ENCODE peak calls at places on chromosomes 13 and 19, in five cellular contexts. G is NCI-H146; Z is activated CD8-positive, alpha-beta memory T cell treated with anti-CD3 and anti-CD28 coated beads for 48 hours; D is stimulated activated naive CD8-positive, alpha-beta T cell treated with anti-CD3 and anti-CD28 coated beads, Interleukin-15, Interleukin-2, amounts not matched to agents 100 U/mL and 50 U/mL, for 24 hours; K is naive thymus-derived CD8-positive, alpha-beta T cell. L is an unnamed sample.

GRCh38 chr19:12975221-12975756 is 5.9 kb downstream of the DAND5 start:
- DNase-seq in G (no peak), Z (no peak), D (no peak), K (no peak), L (no peak)

GRCh38 chr13:76516013-76516412 is 370.2 kb downstream of the KCTD12 start:
- DNase-seq in G (no peak), Z (no peak), D (no peak), K (no peak), L (no peak)

GRCh38 chr13:63409791-63410351 is 1994.2 kb upstream of the PCDH20 start:
- DNase-seq in G (no peak), Z (no peak), D (no peak), K (no peak), L (no peak)

GRCh38 chr19:28556371-28556770 is 656.6 kb downstream of the UQCRFS1 start:
- DNase-seq in G (no peak), Z (no peak), D (no peak), K (no peak), L (no peak)

GRCh38 chr13:53032849-53033248 is 4.2 kb downstream of the OLFM4 start:
- DNase-seq in G (no peak), Z (no peak), D (no peak), K (no peak), L (no peak)

GRCh38 chr13:32206097-32206740 is 108.9 kb downstream of the ZAR1L start:
- DNase-seq in G (no peak), Z (no peak), D (no peak), K (no peak), L (no peak)

GRCh38 chr19:5367530-5368133 is 27.0 kb upstream of the PTPRS start:
- DNase-seq in G (no peak), Z (no peak), D (no peak), K (no peak), L (no peak)

GRCh38 chr19:18310966-18311365 is 11.9 kb downstream of the LSM4 start:
- DNase-seq in G (no peak), Z (no peak), D (no peak), K (no peak), L (no peak)

GRCh38 chr19:19217110-19217509 is 5.4 kb downstream of the NCAN start:
- DNase-seq in G (peak), Z (no peak), D (no peak), K (no peak), L (peak)

GRCh38 chr19:54921082-54921481 is 15.1 kb downstream of the NCR1 start:
- DNase-seq in G (no peak), Z (no peak), D (no peak), K (no peak), L (no peak)

GRCh38 chr13:31733066-31733465 is 6.3 kb upstream of the RXFP2 start:
- DNase-seq in G (no peak), Z (no peak), D (no peak), K (no peak), L (no peak)

GRCh38 chr13:108086678-108087077 is 128.7 kb downstream of the LIG4 start:
- DNase-seq in G (no peak), Z (no peak), D (no peak), K (no peak), L (no peak)

GRCh38 chr19:291561-292280 is 518 bp upstream of the PLPP2 start:
- DNase-seq in G (no peak), Z (no peak), D (no peak), K (no peak), L (peak)

GRCh38 chr13:104256701-104257100 is 1190.5 kb upstream of the SLC10A2 start:
- DNase-seq in G (no peak), Z (no peak), D (no peak), K (no peak), L (no peak)

GRCh38 chr19:11973020-11973810 is 8.4 kb downstream of the ZNF763 start:
- DNase-seq in G (no peak), Z (no peak), D (no peak), K (no peak), L (no peak)

GRCh38 chr13:78102121-78102677 is 183.6 kb upstream of the EDNRB start:
- DNase-seq in G (no peak), Z (no peak), D (no peak), K (no peak), L (no peak)

GRCh38 chr13:40178130-40178529 is 488.3 kb downstream of the FOXO1 start:
- DNase-seq in G (no peak), Z (no peak), D (no peak), K (no peak), L (no peak)

GRCh38 chr13:25738342-25738771 is 313.5 kb downstream of the SHISA2 start:
- DNase-seq in G (peak), Z (no peak), D (no peak), K (no peak), L (peak)

GRCh38 chr19:53102701-53103140 is 501 bp downstream of the ZNF160 start:
- DNase-seq in G (peak), Z (no peak), D (peak), K (peak), L (peak)

GRCh38 chr19:30498707-30499106 is 126.5 kb downstream of the ZNF536 start:
- DNase-seq in G (no peak), Z (no peak), D (no peak), K (no peak), L (no peak)

GRCh38 chr13:36412736-36413135 is 19.6 kb upstream of the CCNA1 start:
- DNase-seq in G (no peak), Z (no peak), D (no peak), K (no peak), L (no peak)

GRCh38 chr13:101917833-101918755 is 465.6 kb downstream of the ITGBL1 start:
- DNase-seq in G (peak), Z (no peak), D (no peak), K (no peak), L (peak)

GRCh38 chr19:9847087-9847671 is 12.1 kb downstream of the PIN1 start:
- DNase-seq in G (no peak), Z (peak), D (peak), K (peak), L (peak)

GRCh38 chr13:101706651-101707050 is 254.2 kb downstream of the ITGBL1 start:
- DNase-seq in G (no peak), Z (no peak), D (no peak), K (no peak), L (peak)

GRCh38 chr19:16190198-16190597 is 5.0 kb downstream of the FAM32A start:
- DNase-seq in G (no peak), Z (no peak), D (no peak), K (no peak), L (no peak)

GRCh38 chr13:111474136-111475002 is 153.9 kb downstream of the TEX29 start:
- DNase-seq in G (peak), Z (no peak), D (no peak), K (no peak), L (peak)

GRCh38 chr13:23871616-23872220 is 17.5 kb downstream of the MIPEP start:
- DNase-seq in G (peak), Z (no peak), D (no peak), K (no peak), L (peak)

GRCh38 chr13:59734393-59734792 is 429.3 kb downstream of the DIAPH3 start:
- DNase-seq in G (peak), Z (no peak), D (no peak), K (no peak), L (no peak)

GRCh38 chr13:43874512-43875092 is 4.9 kb downstream of the CCDC122 start:
- DNase-seq in G (peak), Z (no peak), D (no peak), K (no peak), L (peak)

GRCh38 chr19:14544977-14545715 is 15.8 kb downstream of the TECR start:
- DNase-seq in G (no peak), Z (no peak), D (no peak), K (no peak), L (no peak)

GRCh38 chr13:41691276-41691675 is 233.9 kb downstream of the RGCC start:
- DNase-seq in G (no peak), Z (no peak), D (no peak), K (no peak), L (no peak)

GRCh38 chr19:38309615-38310278 is 5.7 kb downstream of the C19orf33 start:
- DNase-seq in G (no peak), Z (no peak), D (no peak), K (no peak), L (no peak)

GRCh38 chr19:7986321-7987083 is 18.9 kb downstream of the ELAVL1 start:
- DNase-seq in G (no peak), Z (no peak), D (no peak), K (no peak), L (peak)

GRCh38 chr13:109357751-109358150 is 428.6 kb downstream of the IRS2 start:
- DNase-seq in G (no peak), Z (no peak), D (no peak), K (no peak), L (no peak)

GRCh38 chr19:48632692-48633147 is 4.5 kb downstream of the DBP start:
- DNase-seq in G (no peak), Z (no peak), D (peak), K (no peak), L (no peak)

GRCh38 chr13:42392706-42393572 is 121.0 kb downstream of the AKAP11 start:
- DNase-seq in G (no peak), Z (no peak), D (no peak), K (no peak), L (no peak)

L was measured in DMS53.